ENCODE peak calls at places on chromosome 9, in four cellular contexts. Y is A549, J is stomach, N is skeletal muscle cell. X is an unnamed sample.

GRCh38 chr9:5549671-5550650 is 39.6 kb downstream of the PDCD1LG2 start:
- DNase-seq in N (no peak), J (no peak), Y (no peak), X (peak)

GRCh38 chr9:107639426-107639825 is 149.9 kb upstream of the KLF4 start:
- DNase-seq in J (no peak), N (no peak), Y (no peak), X (no peak)

GRCh38 chr9:70262948-70263347 is 4.2 kb downstream of the SMC5 start:
- DNase-seq in J (no peak), Y (no peak), N (no peak), X (no peak)

GRCh38 chr9:70130266-70130665 is 86.6 kb downstream of the MAMDC2 start:
- DNase-seq in J (no peak), Y (no peak), N (no peak), X (no peak)

GRCh38 chr9:18928711-18929110 is 104.3 kb downstream of the SAXO1 start:
- DNase-seq in N (peak), Y (no peak), J (no peak), X (no peak)

GRCh38 chr9:35814106-35814840 is 569 bp downstream of the HINT2 start:
- DNase-seq in J (peak), Y (peak), N (no peak), X (peak)

GRCh38 chr9:72038408-72038807 is 22.0 kb downstream of the C9orf57 start:
- DNase-seq in J (peak), Y (no peak), N (no peak), X (peak)

GRCh38 chr9:132233138-132233537 is 71.3 kb downstream of the NTNG2 start:
- DNase-seq in Y (no peak), J (no peak), N (no peak), X (no peak)

GRCh38 chr9:126667190-126668055 is 53.7 kb downstream of the LMX1B start:
- DNase-seq in Y (no peak), N (no peak), J (no peak), X (peak)

GRCh38 chr9:107422189-107422802 is 67.3 kb downstream of the KLF4 start:
- DNase-seq in Y (peak), N (peak), J (peak), X (peak)

GRCh38 chr9:14205463-14205862 is 108.5 kb downstream of the NFIB start:
- DNase-seq in J (no peak), Y (peak), N (peak), X (no peak)

GRCh38 chr9:78821126-78821822 is 524.3 kb downstream of the PSAT1 start:
- DNase-seq in N (no peak), Y (peak), J (no peak), X (peak)

DNA sequence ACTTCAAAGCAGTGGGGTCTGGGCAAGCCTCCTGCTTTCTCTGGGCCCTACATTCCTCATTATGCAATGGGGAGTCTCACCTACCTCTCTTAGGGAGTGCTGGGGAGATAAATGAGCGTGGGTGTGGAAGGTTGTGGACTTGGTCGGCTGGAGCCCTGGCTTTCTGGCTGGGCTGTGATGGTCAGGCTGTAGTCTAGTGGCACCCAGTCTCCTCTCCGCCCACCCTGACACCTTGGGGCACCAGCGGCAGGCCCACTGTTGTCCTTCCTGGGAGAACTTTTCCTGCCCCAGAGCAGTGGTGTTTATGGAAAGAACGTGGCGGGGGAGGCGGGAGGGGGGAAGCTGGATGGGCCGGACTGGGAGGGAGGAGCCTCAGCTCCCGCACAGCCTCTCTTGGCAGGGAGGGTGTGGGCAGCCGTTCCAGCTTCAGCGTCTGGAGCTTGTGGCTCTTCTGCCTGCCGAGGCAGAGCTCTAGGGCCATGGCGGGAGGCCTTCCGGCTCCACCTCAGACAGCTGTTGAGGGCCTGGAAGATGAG is 4.1 kb downstream of the PTGS1 start:
- DNase-seq in Y (no peak), J (peak), N (no peak), X (peak)
- H3K4me3 ChIP-seq in Y (no peak), J (peak), N (no peak), X (no peak)

DNA sequence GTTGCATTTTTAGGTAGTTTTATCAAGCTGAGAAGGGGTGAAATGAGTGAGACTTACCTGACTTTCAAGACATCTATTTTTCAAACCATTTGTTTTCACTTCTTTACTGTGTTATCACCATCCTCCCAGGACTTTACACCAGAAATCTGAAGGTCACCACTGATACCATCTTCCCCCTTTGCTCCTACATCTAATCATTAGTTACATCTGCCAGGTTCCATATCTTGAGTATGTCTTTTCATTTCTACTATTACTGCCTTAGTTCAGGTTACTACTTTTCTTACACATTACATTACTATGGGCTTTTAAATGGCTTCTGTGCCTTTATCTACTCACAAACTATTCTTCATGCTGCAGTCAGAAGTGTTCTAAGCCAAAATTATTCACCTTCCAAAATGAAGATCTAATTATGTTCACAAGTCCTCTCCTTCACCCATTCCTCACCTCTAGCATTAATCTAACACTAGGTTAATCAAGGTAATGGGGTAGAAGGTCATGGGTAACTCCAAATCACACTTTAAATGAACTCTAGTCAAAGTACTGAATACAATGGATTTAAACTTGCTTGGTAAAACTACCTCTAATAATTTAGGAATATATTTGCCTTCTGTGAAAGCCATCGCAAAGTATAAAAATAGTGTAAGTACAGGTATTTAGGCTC is 2.1 kb upstream of the HSDL2 start:
- DNase-seq in Y (no peak), N (no peak), J (no peak), X (peak)
- H3K4me3 ChIP-seq in Y (peak), N (peak), J (peak), X (no peak)

DNA sequence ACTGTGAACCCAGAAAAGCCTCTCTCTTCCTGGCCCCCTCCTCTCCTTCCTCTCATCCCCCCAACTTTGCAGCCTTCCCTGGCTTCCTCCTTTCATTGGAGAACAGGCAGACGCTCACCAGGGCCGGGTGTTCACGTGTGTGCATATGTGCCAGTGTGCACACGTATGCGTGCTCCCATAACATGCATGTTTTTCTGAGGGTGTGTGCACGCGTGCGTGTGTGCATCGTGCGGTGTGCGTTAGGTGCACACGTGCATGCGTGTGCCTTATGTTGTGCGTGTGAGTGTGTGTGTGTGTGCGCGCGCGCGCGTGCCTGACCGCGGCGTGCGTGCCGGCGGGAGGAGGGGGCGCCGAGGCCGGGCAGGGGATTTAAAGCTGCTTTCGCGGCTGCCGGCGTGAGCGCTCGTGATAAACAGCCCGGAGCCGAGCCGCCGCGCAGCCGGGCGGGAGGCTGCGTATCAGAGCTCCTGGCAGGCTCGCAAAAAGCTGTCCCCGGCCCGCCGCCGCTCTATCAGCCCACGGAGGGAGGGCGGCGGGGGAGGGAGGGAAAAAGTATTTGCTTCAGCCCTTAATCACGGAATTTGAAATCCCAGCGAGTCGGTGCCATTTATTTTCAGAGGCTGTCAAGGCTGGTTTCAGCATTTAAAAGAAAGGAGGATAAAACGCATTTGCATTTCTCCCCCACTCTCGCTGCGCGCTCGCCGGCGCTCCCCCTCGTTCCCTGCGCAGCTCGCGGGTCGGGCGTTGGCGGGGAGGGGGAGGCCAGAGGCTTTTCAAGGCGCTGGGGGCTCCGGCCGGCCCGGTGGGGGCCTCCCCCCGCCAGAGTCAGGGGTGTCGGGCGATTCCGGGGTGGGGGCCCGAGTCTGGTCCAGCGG is 183.9 kb downstream of the C9orf50 start:
- DNase-seq in J (peak), N (no peak), Y (no peak), X (no peak)
- H3K4me3 ChIP-seq in J (peak), N (peak), Y (peak), X (peak)

GRCh38 chr9:120579139-120579749 is 723 bp downstream of the CDK5RAP2 start:
- DNase-seq in Y (peak), N (no peak), J (no peak), X (peak)

GRCh38 chr9:120579750-120580590 is at the start of gene CDK5RAP2:
- DNase-seq in N (peak), Y (peak), J (peak), X (peak)

GRCh38 chr9:120578614-120579013 is 1.4 kb downstream of the CDK5RAP2 start:
- DNase-seq in J (no peak), Y (no peak), N (no peak), X (no peak)

GRCh38 chr9:120583958-120584369 is 4.0 kb upstream of the CDK5RAP2 start:
- DNase-seq in N (peak), J (peak), Y (peak), X (peak)

DNA sequence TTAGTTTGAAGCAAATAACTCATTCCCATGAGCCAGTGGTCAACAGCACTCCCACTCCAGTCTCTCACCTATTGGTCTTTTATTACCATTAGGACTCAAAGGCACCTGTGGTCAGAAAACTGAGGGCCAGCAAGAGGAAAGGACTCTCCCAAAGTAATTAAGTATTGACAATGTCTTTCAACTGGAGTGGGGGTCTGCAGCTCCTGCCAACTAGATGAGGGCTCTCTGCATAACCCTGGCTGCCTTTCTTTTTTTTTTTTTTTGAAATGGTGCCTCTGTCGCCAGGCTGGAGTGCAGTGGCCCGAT is 577 bp upstream of the CDK5RAP2 start:
- DNase-seq in J (no peak), Y (no peak), N (no peak), X (no peak)
- H3K4me3 ChIP-seq in J (peak), Y (no peak), N (no peak), X (no peak)

GRCh38 chr9:130174025-130174424 is 1.8 kb downstream of the NCS1 start:
- DNase-seq in J (no peak), Y (no peak), N (no peak), X (no peak)
- H3K4me3 ChIP-seq in J (peak), Y (peak), N (peak), X (no peak)

GRCh38 chr9:137189297-137190295 is 1.1 kb downstream of the SSNA1 start:
- DNase-seq in N (no peak), J (peak), Y (no peak), X (no peak)
- H3K4me3 ChIP-seq in N (peak), J (peak), Y (peak), X (peak)

DNA sequence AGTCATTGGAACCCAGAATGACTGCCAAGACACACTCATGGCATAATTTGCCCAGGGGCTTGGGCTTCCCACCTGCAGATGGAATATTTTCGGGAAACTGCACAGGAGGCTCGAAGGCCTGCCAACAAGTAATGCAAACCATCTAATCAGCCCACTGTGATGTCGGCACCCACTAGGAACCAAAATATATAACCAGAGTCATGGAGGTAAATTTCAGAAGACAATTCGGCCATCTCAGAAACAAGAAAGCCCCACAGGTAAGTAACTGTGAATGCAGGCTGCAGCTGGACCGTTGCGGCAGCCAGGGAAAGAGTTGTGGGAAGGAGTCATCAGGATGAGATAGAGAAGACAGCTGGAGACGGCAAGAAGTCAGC is 264.4 kb downstream of the SYK start:
- DNase-seq in Y (no peak), N (no peak), J (no peak), X (no peak)
- H3K4me3 ChIP-seq in Y (no peak), N (no peak), J (no peak), X (no peak)

GRCh38 chr9:75612205-75612604 is 278.3 kb upstream of the PCSK5 start:
- DNase-seq in N (no peak), J (no peak), Y (no peak), X (no peak)
- H3K4me3 ChIP-seq in N (no peak), J (no peak), Y (no peak), X (no peak)

GRCh38 chr9:133737774-133738038 is 446 bp downstream of the SARDH start:
- DNase-seq in J (no peak), Y (no peak), N (no peak), X (no peak)
- H3K4me3 ChIP-seq in J (peak), Y (no peak), N (peak), X (no peak)